ENCODE peak calls at places on chromosomes 13 and 19, in eight cellular contexts. F, N, O, T, Z, C, Q and A are unnamed samples.

GRCh38 chr19:6098574-6098973 is 11.7 kb downstream of the RFX2 start:
- DNase-seq in F (no peak), N (no peak), O (no peak), T (no peak), Z (no peak), C (no peak), Q (no peak), A (no peak)

GRCh38 chr13:42967660-42968059 is 24.4 kb downstream of the EPSTI1 start:
- DNase-seq in F (no peak), N (no peak), O (no peak), T (no peak), Z (no peak), C (no peak), Q (no peak), A (no peak)

GRCh38 chr13:30870049-30870884 is 35.8 kb upstream of the MEDAG start:
- DNase-seq in F (no peak), N (peak; percentile 96), O (peak; percentile 96), T (peak; percentile 93), Z (peak; percentile 100), C (peak; percentile 100), Q (peak; percentile 97), A (peak; percentile 77)

GRCh38 chr13:45219938-45220375 is 19.1 kb upstream of the KCTD4 start:
- DNase-seq in F (no peak), N (no peak), O (no peak), T (no peak), Z (peak; percentile 44), C (peak; percentile 44), Q (no peak), A (no peak)

GRCh38 chr19:42253245-42254082 is 1.5 kb downstream of the ERF start:
- DNase-seq in F (peak; percentile 58), N (peak; percentile 65), O (peak; percentile 75), T (peak; percentile 57), Z (peak; percentile 26), C (peak; percentile 68), Q (peak; percentile 66), A (peak; percentile 68)

GRCh38 chr13:112623051-112623711 is 35.2 kb upstream of the TUBGCP3 start:
- DNase-seq in F (no peak), N (no peak), O (no peak), T (no peak), Z (no peak), C (no peak), Q (no peak), A (no peak)

GRCh38 chr13:23915308-23915707 is 18.0 kb upstream of the C1QTNF9B start:
- DNase-seq in F (no peak), N (no peak), O (no peak), T (no peak), Z (no peak), C (no peak), Q (peak; percentile 14), A (no peak)

GRCh38 chr13:48000559-48001126 is 430 bp downstream of the SUCLA2 start:
- DNase-seq in F (no peak), N (peak; percentile 24), O (peak; percentile 52), T (no peak), Z (peak; percentile 2), C (no peak), Q (no peak), A (no peak)

GRCh38 chr13:74118328-74118727 is 15.9 kb downstream of the KLF12 start:
- DNase-seq in F (no peak), N (no peak), O (no peak), T (no peak), Z (no peak), C (no peak), Q (no peak), A (no peak)

DNA sequence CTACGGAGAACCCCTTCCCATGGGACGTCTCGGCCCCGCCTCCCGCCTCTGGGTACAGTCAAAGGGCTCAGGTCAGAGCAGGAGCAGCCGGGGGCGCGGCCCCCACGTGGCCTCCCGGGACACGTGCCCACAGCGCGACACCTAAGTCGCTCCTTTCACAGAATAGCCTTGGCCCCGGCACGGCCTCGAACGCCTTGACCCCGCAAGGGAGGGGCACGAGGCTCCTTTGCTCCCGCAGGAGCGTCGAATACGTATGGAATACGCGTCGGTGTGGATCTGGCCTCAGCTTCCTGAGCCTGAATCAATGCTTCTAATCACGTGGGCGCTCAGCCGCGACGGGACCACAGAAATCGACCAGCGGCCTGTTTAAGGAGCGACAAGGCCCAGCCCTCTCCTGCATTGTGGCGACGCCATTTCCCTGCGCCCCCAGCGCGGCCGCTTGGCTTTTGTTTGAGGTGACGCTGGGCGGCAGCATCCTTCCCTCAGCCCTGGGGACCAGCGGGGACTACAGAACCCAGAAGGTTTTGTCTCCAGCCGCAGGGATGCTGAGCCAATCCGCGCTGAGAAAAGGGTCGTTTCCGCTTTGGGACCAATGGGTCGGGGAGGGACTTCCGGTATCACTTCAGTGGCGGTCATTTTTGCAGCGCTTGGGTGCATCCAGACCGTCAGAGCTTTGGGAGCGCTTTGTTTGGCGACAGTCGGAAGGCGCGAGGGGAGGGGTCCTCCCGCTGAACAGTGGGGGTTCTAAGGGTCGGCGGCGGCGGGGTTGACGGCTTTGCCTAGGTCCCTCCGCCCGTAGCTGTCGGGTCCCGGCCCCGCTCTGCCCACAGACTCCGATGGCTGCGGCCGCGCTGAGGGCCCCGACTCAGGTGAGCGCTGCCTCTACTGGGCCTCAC is at the start of gene ZIK1:
- DNase-seq in F (peak; percentile 72), N (peak; percentile 84), O (peak; percentile 97), T (peak; percentile 80), Z (peak; percentile 92), C (peak; percentile 93), Q (peak; percentile 93), A (peak; percentile 88)
- H3K9me3 ChIP-seq in F (peaks cover 6% of the 10 kb centered on the region), N (peaks cover 8% of the 10 kb centered on the region), O (peaks cover 12% of the 10 kb centered on the region), T (peaks cover 57% of the 10 kb centered on the region), Z (peaks cover 18% of the 10 kb centered on the region), C (peaks cover 30% of the 10 kb centered on the region), Q (peaks cover 5% of the 10 kb centered on the region), A (no peaks in the 10 kb centered on the region)

DNA sequence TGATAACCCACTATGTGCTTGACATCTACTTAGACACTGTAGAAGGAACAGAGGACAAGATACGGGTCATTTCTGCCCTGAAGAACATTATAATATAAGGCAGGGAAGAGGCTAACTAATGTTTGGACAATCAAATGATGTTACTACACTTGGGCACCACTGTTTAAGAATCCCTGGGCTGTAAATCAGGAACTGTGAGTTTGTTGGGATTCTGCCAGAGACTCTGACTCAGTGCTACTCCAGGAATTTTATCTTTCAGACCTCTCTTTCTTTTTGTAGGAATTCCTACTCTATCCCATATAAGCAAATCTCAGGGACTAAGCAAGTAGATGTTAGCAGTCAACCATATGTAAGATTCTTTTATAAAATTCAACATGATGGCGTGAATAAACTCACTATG is 3.1 kb upstream of the ZNF471 start:
- DNase-seq in F (no peak), N (no peak), O (no peak), T (no peak), Z (peak; percentile 68), C (peak; percentile 24), Q (no peak), A (no peak)
- H3K9me3 ChIP-seq in F (peaks cover 13% of the 10 kb centered on the region), N (no peaks in the 10 kb centered on the region), O (peaks cover 18% of the 10 kb centered on the region), T (peaks cover 67% of the 10 kb centered on the region), Z (peaks cover 8% of the 10 kb centered on the region), C (peaks cover 42% of the 10 kb centered on the region), Q (no peaks in the 10 kb centered on the region), A (peaks cover 77% of the 10 kb centered on the region)

GRCh38 chr19:37243206-37243632 is 25.2 kb downstream of the ZNF383 start:
- DNase-seq in F (no peak), N (no peak), O (no peak), T (no peak), Z (no peak), C (peak; percentile 2), Q (no peak), A (no peak)
- H3K9me3 ChIP-seq in F (peaks cover 55% of the 10 kb centered on the region), N (peaks cover 31% of the 10 kb centered on the region), O (peaks cover 48% of the 10 kb centered on the region), T (peaks cover 99% of the 10 kb centered on the region), Z (peaks cover 62% of the 10 kb centered on the region), C (peaks cover 94% of the 10 kb centered on the region), Q (peaks cover 13% of the 10 kb centered on the region), A (peaks cover 29% of the 10 kb centered on the region)

GRCh38 chr19:44341794-44342193 is 14.7 kb downstream of the ZNF112 start:
- DNase-seq in F (no peak), N (no peak), O (no peak), T (no peak), Z (no peak), C (no peak), Q (no peak), A (no peak)

GRCh38 chr19:44345969-44346368 is 10.5 kb downstream of the ZNF112 start:
- DNase-seq in F (no peak), N (no peak), O (no peak), T (no peak), Z (no peak), C (no peak), Q (no peak), A (no peak)

GRCh38 chr19:44344255-44344654 is 12.2 kb downstream of the ZNF112 start:
- DNase-seq in F (no peak), N (no peak), O (no peak), T (no peak), Z (no peak), C (no peak), Q (no peak), A (no peak)

DNA sequence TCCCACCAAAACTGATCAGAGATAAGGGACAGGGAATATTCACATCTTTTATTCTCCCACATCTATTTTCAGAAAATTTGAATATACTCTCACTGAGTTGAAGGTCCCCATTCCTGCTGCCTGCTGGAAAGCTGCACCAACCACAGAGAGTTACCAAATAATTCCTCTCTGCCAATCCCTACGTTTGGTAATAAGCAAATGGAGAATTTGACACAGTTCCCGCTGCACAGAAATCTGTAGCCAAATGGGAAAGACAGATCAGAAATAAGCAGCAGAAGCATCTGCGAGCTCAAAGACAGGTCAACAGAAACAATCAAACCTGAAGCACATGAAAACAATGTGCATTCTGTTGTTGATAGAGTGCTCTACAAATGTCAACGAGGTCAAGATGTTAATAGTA is 9.9 kb downstream of the ZNF112 start:
- DNase-seq in F (no peak), N (no peak), O (no peak), T (no peak), Z (no peak), C (no peak), Q (no peak), A (no peak)
- H3K9me3 ChIP-seq in F (peaks cover 5% of the 10 kb centered on the region), N (no peaks in the 10 kb centered on the region), O (no peaks in the 10 kb centered on the region), T (peaks cover 98% of the 10 kb centered on the region), Z (peaks cover 7% of the 10 kb centered on the region), C (peaks cover 68% of the 10 kb centered on the region), Q (no peaks in the 10 kb centered on the region), A (peaks cover 88% of the 10 kb centered on the region)